ENCODE peak calls at places on chromosomes 13 and 19, in five cellular contexts. A is GM12878, I is H1, H is K562, M is HepG2. Q is an unnamed sample.

GRCh38 chr19:48962029-48962848 is 2.9 kb upstream of the FTL start:
- DNase-seq in I (peak; percentile 62), A (no peak), M (peak; percentile 81), H (peak; percentile 89), Q (no peak)

GRCh38 chr13:59176775-59177174 is 987.0 kb downstream of the DIAPH3 start:
- DNase-seq in I (no peak), M (peak; percentile 9), A (no peak), H (peak; percentile 6), Q (no peak)

GRCh38 chr19:13277104-13277809 is 127.0 kb downstream of the IER2 start:
- DNase-seq in A (peak; percentile 71), I (peak; percentile 72), H (peak; percentile 72), M (peak; percentile 66), Q (peak; percentile 48)

GRCh38 chr13:52924241-52925148 is 76.1 kb upstream of the PCDH8 start:
- DNase-seq in I (no peak), M (peak; percentile 3), H (no peak), A (no peak), Q (no peak)

GRCh38 chr19:13096968-13097330 is 5.7 kb downstream of the LYL1 start:
- DNase-seq in A (no peak), M (no peak), H (no peak), I (no peak), Q (no peak)

GRCh38 chr13:46759861-46760260 is 37.1 kb downstream of the ESD start:
- DNase-seq in A (no peak), M (no peak), I (no peak), H (no peak), Q (no peak)

GRCh38 chr19:48391100-48392005 is at the start of gene KDELR1:
- DNase-seq in H (peak; percentile 91), A (no peak), M (peak; percentile 42), I (peak; percentile 97), Q (peak; percentile 79)

GRCh38 chr19:29111581-29111980 is 101.4 kb downstream of the UQCRFS1 start:
- DNase-seq in I (no peak), A (no peak), H (no peak), M (no peak), Q (no peak)

GRCh38 chr13:87042946-87043345 is 628.2 kb upstream of the SLITRK5 start:
- DNase-seq in H (no peak), I (no peak), M (no peak), A (no peak), Q (no peak)

GRCh38 chr13:45034342-45034741 is 45.0 kb downstream of the GPALPP1 start:
- DNase-seq in A (no peak), M (no peak), I (no peak), H (no peak), Q (no peak)

DNA sequence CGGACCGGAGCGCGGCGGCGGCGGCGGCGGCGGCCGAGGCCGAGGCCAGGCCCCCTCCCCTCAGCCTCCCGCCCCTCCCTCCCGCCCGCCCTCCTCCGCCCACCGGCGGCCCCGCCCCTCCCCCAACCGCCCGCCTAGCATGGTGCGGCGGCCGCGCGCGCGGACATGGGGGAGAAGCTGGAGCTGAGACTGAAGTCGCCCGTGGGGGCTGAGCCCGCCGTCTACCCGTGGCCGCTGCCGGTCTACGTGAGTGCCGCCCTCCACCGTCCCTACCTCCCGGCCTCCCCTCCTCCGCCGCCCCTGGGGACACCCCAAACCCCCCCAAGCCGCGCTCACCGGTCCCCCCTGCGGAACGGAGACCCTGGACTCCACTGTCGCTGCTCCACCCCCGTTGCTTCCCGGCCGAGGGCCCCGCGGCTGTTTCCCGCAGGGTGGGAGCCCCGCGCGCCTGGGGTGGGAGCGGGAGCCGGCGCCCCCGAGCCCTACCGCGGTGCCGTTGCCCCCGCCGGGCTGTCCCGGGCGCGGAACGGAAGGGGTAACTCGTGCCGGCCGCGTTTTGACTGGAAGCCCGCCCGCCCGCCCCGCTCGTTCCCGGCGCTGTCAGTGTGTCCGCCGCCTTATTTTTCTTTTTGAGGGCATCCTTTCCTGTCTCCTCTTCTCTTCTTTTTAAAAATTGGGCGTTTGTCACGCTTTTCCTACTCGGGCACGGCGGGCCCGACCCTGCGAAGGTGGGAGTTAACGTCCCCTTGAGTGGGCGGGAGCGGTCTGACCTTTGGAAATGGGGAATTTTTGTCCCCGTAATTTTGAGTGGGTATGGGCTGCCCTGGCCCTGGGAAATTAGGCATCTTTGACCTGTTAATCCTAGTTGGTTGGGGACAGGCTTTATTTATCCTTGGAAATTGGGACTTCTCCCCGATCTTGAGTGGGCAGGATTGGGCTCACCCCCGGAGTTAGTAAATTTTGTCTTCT is 571 bp downstream of the DOT1L start:
- DNase-seq in M (no peak), I (peak; percentile 68), H (no peak), A (no peak), Q (no peak)
- TF ChIP-seq USF2 in M (no peak), I (no peak), H (no peak), A (no peak), Q (no peak)

DNA sequence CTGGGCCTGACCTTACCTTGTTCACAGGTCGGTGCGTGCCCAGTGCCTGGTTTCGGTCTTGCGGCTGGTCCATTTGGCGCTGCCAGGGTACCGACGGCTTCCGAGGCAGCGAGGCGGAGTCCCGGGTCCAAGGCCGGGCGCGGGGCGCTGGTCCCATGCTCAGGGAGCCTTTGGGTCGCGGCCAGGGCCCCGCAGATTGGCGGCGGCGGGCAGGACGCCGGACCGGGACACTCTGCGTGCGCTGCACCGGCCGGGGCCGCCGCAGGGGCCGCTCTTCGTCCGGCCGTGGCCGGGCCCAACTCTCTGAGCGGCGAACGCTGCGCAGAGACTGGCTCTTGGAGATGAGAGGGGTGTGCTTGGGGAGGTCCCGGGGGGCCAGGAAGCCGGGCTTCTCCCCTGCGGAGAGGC is 3.3 kb upstream of the WIZ start:
- DNase-seq in I (no peak), M (no peak), A (no peak), H (no peak), Q (peak; percentile 46)
- TF ChIP-seq CTCF in I (peak; percentile 20), M (no peak), A (no peak), H (no peak), Q (no peak)

GRCh38 chr13:24679686-24680085 is 522 bp upstream of the ATP12A start:
- DNase-seq in H (no peak), A (no peak), M (no peak), I (no peak), Q (no peak)

GRCh38 chr13:24680921-24681585 is 845 bp downstream of the ATP12A start:
- DNase-seq in I (no peak), A (no peak), H (no peak), M (no peak), Q (no peak)

GRCh38 chr13:24681930-24682329 is 1.7 kb downstream of the ATP12A start:
- DNase-seq in I (no peak), A (no peak), M (no peak), H (no peak), Q (no peak)

GRCh38 chr13:24682353-24682752 is 2.1 kb downstream of the ATP12A start:
- DNase-seq in A (no peak), M (no peak), H (no peak), I (no peak), Q (no peak)

GRCh38 chr13:24680258-24680920 is at the start of gene ATP12A:
- DNase-seq in M (no peak), A (no peak), I (peak; percentile 90), H (no peak), Q (peak; percentile 87)
- TF ChIP-seq ATF2 in M (no peak), A (no peak), I (no peak), H (no peak), Q (no peak)

GRCh38 chr13:29956771-29957170 is 106.4 kb upstream of the UBL3 start:
- DNase-seq in M (no peak), A (no peak), H (no peak), I (no peak), Q (no peak)

GRCh38 chr13:29959086-29959485 is 108.7 kb upstream of the UBL3 start:
- DNase-seq in A (no peak), H (no peak), I (no peak), M (no peak), Q (no peak)

GRCh38 chr13:29959621-29960020 is 109.2 kb upstream of the UBL3 start:
- DNase-seq in H (no peak), M (no peak), A (no peak), I (no peak), Q (no peak)

GRCh38 chr13:29961036-29961685 is 110.7 kb upstream of the UBL3 start:
- DNase-seq in I (no peak), A (no peak), M (no peak), H (no peak), Q (no peak)

GRCh38 chr13:29958476-29958875 is 108.1 kb upstream of the UBL3 start:
- DNase-seq in M (no peak), H (no peak), I (no peak), A (no peak), Q (no peak)
- TF ChIP-seq USF2 in M (no peak), H (no peak), I (no peak), A (no peak), Q (no peak)

GRCh38 chr13:38685974-38686571 is 804 bp upstream of the FREM2 start:
- DNase-seq in A (no peak), H (no peak), M (no peak), I (no peak), Q (peak; percentile 58)
- TF ChIP-seq CTCF in A (no peak), H (no peak), M (peak; percentile 11), I (no peak), Q (no peak)

GRCh38 chr13:49370390-49370789 is 73.5 kb downstream of the CAB39L start:
- DNase-seq in A (no peak), H (no peak), M (no peak), I (no peak), Q (no peak)

GRCh38 chr13:49368688-49369087 is 75.2 kb downstream of the CAB39L start:
- DNase-seq in A (no peak), M (no peak), I (no peak), H (no peak), Q (no peak)

GRCh38 chr13:49366841-49367240 is 77.0 kb downstream of the CAB39L start:
- DNase-seq in M (no peak), I (no peak), H (no peak), A (no peak), Q (no peak)

GRCh38 chr13:49369876-49370275 is 74.0 kb downstream of the CAB39L start:
- DNase-seq in H (no peak), M (no peak), A (no peak), I (no peak), Q (no peak)

DNA sequence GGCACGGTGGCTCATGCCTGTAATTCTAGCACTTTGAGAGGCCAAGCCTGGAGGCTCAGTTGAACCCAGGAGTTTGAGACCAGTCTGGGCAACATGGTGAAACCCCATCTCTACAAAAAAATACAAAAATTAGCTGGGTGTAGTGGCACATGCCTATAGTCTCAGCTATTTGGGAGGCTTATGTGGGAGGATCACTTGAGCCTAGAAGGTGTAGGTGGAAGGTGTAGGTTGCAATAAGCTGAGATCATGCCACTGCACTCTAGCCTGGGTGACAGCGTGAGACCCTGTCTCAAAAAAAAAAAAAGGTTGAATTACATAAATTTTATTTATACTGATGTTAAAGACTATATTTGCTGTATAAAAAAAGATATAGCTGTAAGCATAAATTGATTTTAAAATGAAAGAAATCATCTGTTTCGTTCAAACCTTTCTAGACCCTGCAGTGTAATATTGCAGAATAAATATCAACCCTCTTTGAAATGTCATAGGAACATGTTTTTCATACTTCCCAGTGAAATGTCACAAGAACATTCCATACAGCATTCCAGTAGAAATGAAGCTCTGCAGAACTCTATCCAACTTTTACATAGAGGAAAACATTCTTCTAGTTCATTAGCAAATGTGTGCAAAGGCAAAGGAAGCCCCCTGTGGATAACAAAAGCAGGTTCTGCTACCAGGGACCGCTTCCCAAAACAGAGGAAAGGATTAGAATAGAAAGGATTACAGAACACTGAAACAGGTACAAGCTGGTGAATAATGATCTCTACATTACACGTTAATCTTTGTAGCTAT is 76.0 kb downstream of the CAB39L start:
- DNase-seq in I (no peak), M (no peak), H (no peak), A (no peak), Q (no peak)
- TF ChIP-seq ATF2 in I (no peak), M (no peak), H (no peak), A (no peak), Q (no peak)

Q was measured in WTC11.